ENCODE peak calls at places on chromosomes 5 and 9, in four cellular contexts. E, C, H and M are unnamed samples.

GRCh38 chr5:71874521-71874920 is 155.4 kb downstream of the CARTPT start:
- DNase-seq in E (no peak), C (no peak), H (no peak), M (no peak)

GRCh38 chr9:99162759-99163364 is 57.9 kb downstream of the TGFBR1 start:
- DNase-seq in E (no peak), C (peak), H (no peak), M (no peak)

GRCh38 chr5:157548513-157549282 is 26.9 kb downstream of the ADAM19 start:
- DNase-seq in E (no peak), C (no peak), H (no peak), M (no peak)

GRCh38 chr5:15646351-15646750 is 146.4 kb downstream of the FBXL7 start:
- DNase-seq in E (no peak), C (no peak), H (no peak), M (no peak)

GRCh38 chr5:135295852-135296251 is 103.2 kb downstream of the MACROH2A1 start:
- DNase-seq in E (no peak), C (no peak), H (no peak), M (no peak)

GRCh38 chr9:35161713-35162604 is at the start of gene UNC13B:
- DNase-seq in E (peak), C (peak), H (peak), M (peak)

GRCh38 chr9:134059661-134060395 is 8.0 kb downstream of the BRD3 start:
- DNase-seq in E (peak), C (no peak), H (peak), M (peak)

GRCh38 chr5:168477060-168477459 is 9.2 kb upstream of the RARS1 start:
- DNase-seq in E (no peak), C (peak), H (no peak), M (no peak)

GRCh38 chr5:68533571-68534051 is 318.1 kb downstream of the PIK3R1 start:
- DNase-seq in E (no peak), C (no peak), H (no peak), M (no peak)

GRCh38 chr5:179504600-179505396 is 45.6 kb upstream of the RUFY1 start:
- DNase-seq in E (no peak), C (no peak), H (no peak), M (no peak)

GRCh38 chr5:173793677-173794570 is 94.2 kb upstream of the CPEB4 start:
- DNase-seq in E (no peak), C (no peak), H (no peak), M (no peak)
- TF ChIP-seq SPI1 in E (no peak), C (no peak), H (no peak), M (no peak)

GRCh38 chr5:161580621-161581020 is 34.1 kb upstream of the GABRB2 start:
- DNase-seq in E (no peak), C (no peak), H (no peak), M (no peak)

GRCh38 chr5:161585798-161586197 is 39.3 kb upstream of the GABRB2 start:
- DNase-seq in E (no peak), C (no peak), H (no peak), M (no peak)
- TF ChIP-seq SPI1 in E (no peak), C (no peak), H (no peak), M (no peak)

DNA sequence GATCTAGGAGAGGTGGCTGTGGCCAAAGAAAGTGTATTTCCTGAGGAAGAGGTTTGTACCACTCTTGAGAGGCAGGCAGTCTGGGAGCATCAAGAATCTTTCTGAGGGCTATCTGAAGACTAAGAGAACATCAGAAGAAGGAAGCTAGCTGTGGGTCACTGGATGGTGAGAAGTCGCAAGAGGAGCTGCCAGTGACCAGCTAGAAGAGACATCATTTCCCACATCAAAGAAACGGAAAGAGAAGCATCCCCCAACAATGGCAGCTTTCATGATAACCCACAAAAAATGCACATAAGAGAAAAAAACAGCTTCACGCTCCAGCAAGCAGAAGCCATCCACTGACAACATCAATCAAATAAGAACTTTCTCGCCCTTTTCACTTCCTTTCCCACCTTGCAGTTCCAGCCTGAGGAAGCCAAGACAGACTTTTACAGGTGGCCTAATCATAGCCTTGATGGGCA is 25.0 kb upstream of the CEP78 start:
- DNase-seq in E (peak), C (no peak), H (peak), M (no peak)
- TF ChIP-seq SPI1 in E (peak), C (no peak), H (peak), M (no peak)

GRCh38 chr5:74605759-74606158 is 34.8 kb downstream of the ENC1 start:
- DNase-seq in E (no peak), C (no peak), H (no peak), M (no peak)

GRCh38 chr5:74613283-74613682 is 27.2 kb downstream of the ENC1 start:
- DNase-seq in E (no peak), C (no peak), H (no peak), M (no peak)

GRCh38 chr5:74612059-74612458 is 28.5 kb downstream of the ENC1 start:
- DNase-seq in E (no peak), C (no peak), H (no peak), M (no peak)

GRCh38 chr5:74608754-74609576 is 31.6 kb downstream of the ENC1 start:
- DNase-seq in E (no peak), C (no peak), H (no peak), M (no peak)
- TF ChIP-seq SPI1 in E (no peak), C (no peak), H (no peak), M (no peak)

GRCh38 chr9:91059713-91060112 is 258.1 kb downstream of the SYK start:
- DNase-seq in E (no peak), C (no peak), H (no peak), M (no peak)
- TF ChIP-seq SPI1 in E (no peak), C (no peak), H (no peak), M (no peak)

GRCh38 chr5:31937226-31937625 is 236.9 kb downstream of the GOLPH3 start:
- DNase-seq in E (no peak), C (no peak), H (no peak), M (no peak)
- TF ChIP-seq SPI1 in E (no peak), C (no peak), H (no peak), M (no peak)

GRCh38 chr9:135864447-135865049 is 42.8 kb downstream of the CAMSAP1 start:
- DNase-seq in E (peak), C (peak), H (no peak), M (no peak)
- TF ChIP-seq SPI1 in E (no peak), C (no peak), H (no peak), M (no peak)

GRCh38 chr9:95305770-95306492 is 11.6 kb downstream of the FANCC start:
- DNase-seq in E (no peak), C (no peak), H (no peak), M (no peak)
- TF ChIP-seq SPI1 in E (no peak), C (no peak), H (no peak), M (no peak)